ENCODE peak calls at places on chromosome 15, in ten cellular contexts. A is bronchial epithelial cell; D is stimulated activated naive B cell treated with anti-CD40 and anti-IgM and Interleukin-4, amounts not matched to agents 10 μg/mL and 1 μg/mL and 100 μg/mL, for 72 hours; U is ELR; N is NCI-H2081 treated with DMSO at 0.1 percent for 48 hours; R is EH; M is left cardiac atrium; E is activated naive CD4-positive, alpha-beta T cell treated with anti-CD3 and anti-CD28 coated beads, Interleukin-2, amount 10 ng/mL, durations not matched to agents 7 days and 5 days; C is NCI-H1417; X is NCI-H460. T is an unnamed sample.

GRCh38 chr15:38518084-38518483 is 46.5 kb downstream of the RASGRP1 start:
- DNase-seq in A (no peak), D (no peak), U (no peak), N (no peak), R (peak; percentile 25), M (no peak), E (no peak), C (no peak), X (no peak), T (no peak)

GRCh38 chr15:85494035-85494793 is 113.8 kb downstream of the AKAP13 start:
- DNase-seq in A (peak; percentile 95), D (no peak), U (peak; percentile 96), N (no peak), R (peak; percentile 95), M (no peak), E (no peak), C (peak; percentile 52), X (peak; percentile 81), T (peak; percentile 92)

GRCh38 chr15:77413687-77414349 is 6.1 kb downstream of the PEAK1 start:
- DNase-seq in A (no peak), D (no peak), U (no peak), N (no peak), R (no peak), M (no peak), E (no peak), C (no peak), X (no peak), T (no peak)

GRCh38 chr15:90201944-90202375 is 830 bp downstream of the SEMA4B start:
- DNase-seq in A (no peak), D (no peak), U (peak; percentile 32), N (no peak), R (peak; percentile 13), M (no peak), E (no peak), C (no peak), X (no peak), T (no peak)

GRCh38 chr15:28932361-28932760 is 46.6 kb downstream of the APBA2 start:
- DNase-seq in A (no peak), D (no peak), U (no peak), N (no peak), R (no peak), M (no peak), E (no peak), C (no peak), X (no peak), T (no peak)

GRCh38 chr15:95405447-95405846 is 925.1 kb upstream of the NR2F2 start:
- DNase-seq in A (no peak), D (no peak), U (peak; percentile 6), N (no peak), R (peak; percentile 84), M (no peak), E (no peak), C (no peak), X (no peak), T (peak; percentile 69)

GRCh38 chr15:59313703-59314332 is 58.9 kb downstream of the MYO1E start:
- DNase-seq in A (peak; percentile 95), D (peak; percentile 28), U (no peak), N (peak; percentile 79), R (peak; percentile 30), M (peak; percentile 66), E (no peak), C (peak; percentile 88), X (no peak), T (no peak)

GRCh38 chr15:63948436-63948835 is 97.8 kb downstream of the DAPK2 start:
- DNase-seq in A (no peak), D (no peak), U (no peak), N (no peak), R (no peak), M (no peak), E (peak; percentile 14), C (no peak), X (no peak), T (no peak)

GRCh38 chr15:85588657-85589056 is 206.1 kb downstream of the KLHL25 start:
- DNase-seq in A (peak; percentile 76), D (no peak), U (peak; percentile 34), N (no peak), R (peak; percentile 35), M (no peak), E (no peak), C (no peak), X (no peak), T (peak; percentile 29)

GRCh38 chr15:67824900-67825879 is at the start of gene SKOR1:
- DNase-seq in A (no peak), D (no peak), U (peak; percentile 23), N (no peak), R (peak; percentile 56), M (no peak), E (peak; percentile 54), C (peak; percentile 59), X (no peak), T (no peak)

GRCh38 chr15:99384992-99385669 is 133.8 kb downstream of the LRRC28 start:
- DNase-seq in A (no peak), D (no peak), U (no peak), N (no peak), R (no peak), M (no peak), E (no peak), C (no peak), X (no peak), T (no peak)

GRCh38 chr15:48810414-48811324 is at the start of gene CEP152:
- DNase-seq in A (peak; percentile 99), D (peak; percentile 100), U (peak; percentile 100), N (peak; percentile 98), R (peak; percentile 100), M (peak; percentile 97), E (peak; percentile 100), C (peak; percentile 99), X (peak; percentile 99), T (peak; percentile 99)

GRCh38 chr15:58398643-58399042 is 33.1 kb upstream of the LIPC start:
- DNase-seq in A (no peak), D (no peak), U (no peak), N (no peak), R (no peak), M (no peak), E (no peak), C (no peak), X (no peak), T (no peak)

GRCh38 chr15:74598126-74598842 is 17.4 kb upstream of the CLK3 start:
- DNase-seq in A (peak; percentile 82), D (peak; percentile 83), U (peak; percentile 91), N (no peak), R (peak; percentile 89), M (peak; percentile 95), E (peak; percentile 94), C (peak; percentile 91), X (peak; percentile 83), T (peak; percentile 84)

GRCh38 chr15:82809308-82810060 is at the start of gene WHAMM:
- DNase-seq in A (peak; percentile 98), D (peak; percentile 97), U (peak; percentile 98), N (peak; percentile 83), R (peak; percentile 99), M (peak; percentile 99), E (peak; percentile 97), C (peak; percentile 99), X (peak; percentile 98), T (peak; percentile 97)

GRCh38 chr15:51726302-51727073 is 11.0 kb downstream of the LYSMD2 start:
- DNase-seq in A (peak; percentile 95), D (peak; percentile 49), U (peak; percentile 95), N (no peak), R (peak; percentile 95), M (peak; percentile 64), E (no peak), C (peak; percentile 2), X (peak; percentile 80), T (peak; percentile 92)

GRCh38 chr15:59828262-59828661 is 139.1 kb upstream of the BNIP2 start:
- DNase-seq in A (peak; percentile 25), D (no peak), U (no peak), N (no peak), R (no peak), M (no peak), E (no peak), C (no peak), X (no peak), T (no peak)

GRCh38 chr15:71386448-71387236 is 271.4 kb downstream of the THSD4 start:
- DNase-seq in A (no peak), D (no peak), U (peak; percentile 17), N (no peak), R (no peak), M (no peak), E (no peak), C (peak; percentile 44), X (peak; percentile 5), T (no peak)

GRCh38 chr15:90960316-90961091 is 5.8 kb downstream of the RCCD1 start:
- DNase-seq in A (no peak), D (no peak), U (no peak), N (no peak), R (no peak), M (no peak), E (no peak), C (no peak), X (no peak), T (no peak)

T was measured in HCEC 1CT.